ENCODE peak calls at places on chromosomes 7 and 10, in nine cellular contexts. B is vagina, U is GM23338, F is transverse colon, C is endothelial cell of umbilical vein, A is Panc1, E is HCT116, P is breast epithelium, W is SK-N-SH. Z is an unnamed sample.

GRCh38 chr10:70085975-70086613 is 33.4 kb downstream of the MACROH2A2 start:
- DNase-seq in B (no peak), U (no peak), F (no peak), C (no peak), A (no peak), E (no peak), P (no peak), W (no peak), Z (no peak)

GRCh38 chr7:34544621-34545020 is 113.4 kb upstream of the NPSR1 start:
- DNase-seq in B (no peak), U (no peak), F (no peak), C (no peak), A (no peak), E (no peak), P (no peak), W (no peak), Z (no peak)

GRCh38 chr7:134553976-134554375 is 5.1 kb downstream of the AKR1B15 start:
- DNase-seq in B (no peak), U (peak), F (no peak), C (no peak), A (no peak), E (no peak), P (no peak), W (no peak), Z (peak)

GRCh38 chr7:7769712-7770111 is 51.3 kb upstream of the RPA3 start:
- DNase-seq in B (no peak), U (no peak), F (no peak), C (no peak), A (no peak), E (no peak), P (no peak), W (no peak), Z (no peak)

GRCh38 chr7:138632384-138632783 is 68.8 kb downstream of the SVOPL start:
- DNase-seq in B (no peak), U (no peak), F (no peak), C (no peak), A (no peak), E (no peak), P (no peak), W (no peak), Z (no peak)

GRCh38 chr7:154255324-154255723 is 203.1 kb downstream of the DPP6 start:
- DNase-seq in B (no peak), U (no peak), F (no peak), C (no peak), A (no peak), E (no peak), P (no peak), W (peak), Z (no peak)

GRCh38 chr7:51062222-51062987 is 254.2 kb downstream of the COBL start:
- DNase-seq in B (no peak), U (no peak), F (no peak), C (no peak), A (no peak), E (no peak), P (no peak), W (no peak), Z (no peak)

GRCh38 chr10:113341138-113341537 is 211.7 kb upstream of the HABP2 start:
- DNase-seq in B (no peak), U (no peak), F (no peak), C (no peak), A (no peak), E (no peak), P (peak), W (no peak), Z (no peak)

GRCh38 chr10:94108200-94108599 is 114.5 kb downstream of the PLCE1 start:
- DNase-seq in B (no peak), U (no peak), F (no peak), C (no peak), A (no peak), E (no peak), P (no peak), W (no peak), Z (no peak)

GRCh38 chr10:86657396-86658011 is 3.2 kb downstream of the OPN4 start:
- DNase-seq in B (no peak), U (no peak), F (peak), C (no peak), A (no peak), E (no peak), P (no peak), W (peak), Z (no peak)

GRCh38 chr7:50372921-50373320 is 68.4 kb downstream of the IKZF1 start:
- DNase-seq in B (no peak), U (no peak), F (no peak), C (no peak), A (no peak), E (no peak), P (no peak), W (no peak), Z (no peak)

GRCh38 chr10:103847909-103848468 is 7.4 kb downstream of the SH3PXD2A start:
- DNase-seq in B (no peak), U (peak), F (no peak), C (no peak), A (no peak), E (peak), P (no peak), W (peak), Z (no peak)

GRCh38 chr7:29035044-29035740 is 77.1 kb upstream of the TRIL start:
- DNase-seq in B (no peak), U (no peak), F (no peak), C (peak), A (peak), E (peak), P (no peak), W (no peak), Z (no peak)

GRCh38 chr7:127803626-127804025 is 151.6 kb downstream of the SND1 start:
- DNase-seq in B (no peak), U (no peak), F (no peak), C (no peak), A (no peak), E (no peak), P (no peak), W (peak), Z (no peak)

GRCh38 chr7:76317782-76318487 is 15.5 kb downstream of the HSPB1 start:
- DNase-seq in B (no peak), U (peak), F (peak), C (peak), A (no peak), E (peak), P (peak), W (peak), Z (peak)

GRCh38 chr7:127392182-127392565 is 334 bp downstream of the ZNF800 start:
- DNase-seq in B (no peak), U (peak), F (peak), C (peak), A (no peak), E (no peak), P (peak), W (peak), Z (peak)

GRCh38 chr7:80581472-80581871 is 57.0 kb upstream of the CD36 start:
- DNase-seq in B (no peak), U (no peak), F (no peak), C (no peak), A (no peak), E (no peak), P (no peak), W (no peak), Z (no peak)

GRCh38 chr10:18861382-18861781 is 187.2 kb upstream of the MALRD1 start:
- DNase-seq in B (no peak), U (no peak), F (no peak), C (no peak), A (no peak), E (no peak), P (no peak), W (no peak), Z (no peak)

GRCh38 chr7:95863-96260 is 96.5 kb upstream of the FAM20C start:
- DNase-seq in B (no peak), U (no peak), F (no peak), C (no peak), A (no peak), E (no peak), P (no peak), W (no peak), Z (no peak)

GRCh38 chr7:73682745-73683055 is 553 bp downstream of the DNAJC30 start:
- DNase-seq in B (no peak), U (no peak), F (no peak), C (no peak), A (no peak), E (no peak), P (no peak), W (no peak), Z (no peak)

GRCh38 chr7:54877683-54878082 is 118.7 kb upstream of the SEC61G start:
- DNase-seq in B (no peak), U (peak), F (no peak), C (no peak), A (peak), E (peak), P (no peak), W (no peak), Z (no peak)

GRCh38 chr10:61896854-61897661 is 4.4 kb upstream of the ARID5B start:
- DNase-seq in B (no peak), U (peak), F (peak), C (peak), A (peak), E (peak), P (peak), W (peak), Z (peak)

GRCh38 chr7:11343136-11343535 is 369.5 kb downstream of the PHF14 start:
- DNase-seq in B (no peak), U (peak), F (no peak), C (no peak), A (no peak), E (no peak), P (no peak), W (no peak), Z (no peak)

GRCh38 chr7:84196007-84196551 is 1.5 kb upstream of the SEMA3A start:
- DNase-seq in B (no peak), U (peak), F (no peak), C (no peak), A (no peak), E (no peak), P (no peak), W (no peak), Z (no peak)

GRCh38 chr10:133168617-133169031 is 8.6 kb downstream of the KNDC1 start:
- DNase-seq in B (no peak), U (no peak), F (no peak), C (no peak), A (no peak), E (no peak), P (no peak), W (no peak), Z (no peak)

GRCh38 chr7:133282094-133282493 is 29.2 kb downstream of the EXOC4 start:
- DNase-seq in B (no peak), U (no peak), F (no peak), C (no peak), A (no peak), E (no peak), P (no peak), W (no peak), Z (no peak)

GRCh38 chr10:274866-275265 is 139.6 kb downstream of the ZMYND11 start:
- DNase-seq in B (no peak), U (no peak), F (no peak), C (no peak), A (no peak), E (no peak), P (no peak), W (no peak), Z (no peak)

DNA sequence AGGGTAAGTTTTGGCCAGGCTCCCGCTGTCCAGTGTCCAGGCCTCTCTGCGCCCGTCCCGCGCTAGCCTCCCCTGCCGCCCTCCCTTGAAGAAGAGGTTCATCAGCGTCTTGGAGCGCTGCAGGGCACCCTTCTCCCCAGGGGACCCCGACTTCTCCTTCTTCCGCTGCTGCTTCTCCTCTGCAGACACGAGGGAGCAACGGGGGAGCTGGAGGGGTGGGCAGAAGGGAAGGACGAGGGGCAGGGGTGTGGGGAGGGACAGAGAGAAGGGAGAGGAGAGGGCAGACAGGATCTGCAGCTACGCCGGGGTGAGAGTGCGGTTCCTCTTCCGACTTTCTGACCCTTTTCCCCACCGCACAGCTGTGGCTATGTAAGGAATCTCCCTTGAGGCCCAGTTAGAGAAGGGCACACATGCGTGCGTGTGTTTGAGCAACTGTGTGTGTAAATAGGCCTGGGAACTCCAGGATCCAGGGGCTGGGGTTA is 12.8 kb downstream of the PDZD7 start:
- DNase-seq in B (no peak), U (peak), F (no peak), C (no peak), A (no peak), E (no peak), P (no peak), W (no peak), Z (no peak)
- TF ChIP-seq POLR2AphosphoS5 in B (no peak), U (no peak), F (no peak), C (no peak), A (no peak), E (no peak), P (no peak), W (no peak), Z (no peak)

DNA sequence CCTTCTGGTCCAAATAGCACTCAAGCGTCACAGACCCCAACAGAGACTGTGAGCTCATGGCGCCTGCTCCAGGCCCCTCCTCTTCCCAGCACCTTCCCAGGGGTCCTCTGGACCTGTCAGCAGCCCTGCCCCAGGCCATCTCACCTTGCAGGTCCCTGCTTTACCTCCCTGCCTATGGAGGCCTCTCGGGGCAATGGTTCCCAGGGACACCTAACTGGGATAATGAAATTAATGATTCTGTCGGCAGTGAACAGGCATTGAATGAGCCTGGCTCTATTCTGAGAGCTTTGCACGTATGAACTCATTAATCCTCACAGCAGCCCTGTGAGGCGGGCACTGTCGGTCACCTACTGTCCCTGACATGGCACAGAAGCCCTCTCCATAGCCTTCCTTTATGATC is 22.9 kb downstream of the ADCYAP1R1 start:
- DNase-seq in B (no peak), U (no peak), F (no peak), C (no peak), A (no peak), E (no peak), P (no peak), W (no peak), Z (no peak)
- H3K27ac ChIP-seq in B (peak), U (no peak), F (no peak), C (no peak), A (no peak), E (no peak), P (no peak), W (no peak), Z (no peak)

GRCh38 chr10:44972874-44973306 is 5.7 kb downstream of the DEPP1 start:
- DNase-seq in B (no peak), U (no peak), F (no peak), C (peak), A (no peak), E (no peak), P (no peak), W (no peak), Z (no peak)
- TF ChIP-seq POLR2AphosphoS5 in B (no peak), U (no peak), F (no peak), C (no peak), A (no peak), E (no peak), P (peak), W (no peak), Z (no peak)

DNA sequence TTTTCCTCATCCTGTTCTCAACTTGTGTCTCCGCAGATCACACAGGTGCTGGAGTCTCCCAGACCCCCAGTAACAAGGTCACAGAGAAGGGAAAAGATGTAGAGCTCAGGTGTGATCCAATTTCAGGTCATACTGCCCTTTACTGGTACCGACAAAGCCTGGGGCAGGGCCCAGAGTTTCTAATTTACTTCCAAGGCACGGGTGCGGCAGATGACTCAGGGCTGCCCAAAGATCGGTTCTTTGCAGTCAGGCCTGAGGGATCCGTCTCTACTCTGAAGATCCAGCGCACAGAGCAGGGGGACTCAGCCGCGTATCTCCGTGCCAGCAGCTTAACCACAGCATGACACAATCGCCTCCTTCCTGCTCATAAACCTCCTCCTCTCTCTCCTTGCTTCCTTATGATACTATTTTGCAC is 126.7 kb upstream of the PRSS58 start:
- DNase-seq in B (no peak), U (no peak), F (no peak), C (no peak), A (no peak), E (no peak), P (no peak), W (no peak), Z (no peak)
- H3K27ac ChIP-seq in B (no peak), U (no peak), F (peak), C (no peak), A (no peak), E (no peak), P (no peak), W (no peak), Z (no peak)

DNA sequence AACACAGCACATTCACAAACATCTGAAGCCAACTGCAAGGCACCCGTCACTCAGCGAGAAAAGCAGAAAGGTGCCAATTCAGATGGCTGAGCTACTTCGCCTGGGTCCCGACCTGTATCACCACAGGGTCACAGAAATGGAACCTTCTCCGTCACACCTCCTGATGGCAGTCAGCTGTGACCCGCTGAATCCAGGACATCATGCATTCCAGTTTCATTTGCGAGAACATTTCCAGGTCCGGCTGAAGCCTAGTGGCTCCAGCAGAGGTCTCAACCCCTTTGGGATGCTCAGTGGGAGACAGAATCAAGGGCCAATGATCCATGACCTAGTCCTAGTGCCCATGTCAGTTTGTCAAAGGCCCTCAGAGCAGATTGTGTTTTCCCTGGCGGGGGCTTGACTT is 193.6 kb upstream of the KLF14 start:
- DNase-seq in B (no peak), U (no peak), F (no peak), C (no peak), A (no peak), E (no peak), P (no peak), W (no peak), Z (no peak)
- TF ChIP-seq POLR2AphosphoS5 in B (no peak), U (no peak), F (no peak), C (no peak), A (no peak), E (no peak), P (no peak), W (no peak), Z (no peak)

GRCh38 chr10:88949912-88950664 is 2.5 kb downstream of the ACTA2 start:
- DNase-seq in B (no peak), U (no peak), F (no peak), C (peak), A (no peak), E (no peak), P (no peak), W (no peak), Z (no peak)

GRCh38 chr10:88952647-88953111 is at the start of gene ACTA2:
- DNase-seq in B (no peak), U (no peak), F (peak), C (no peak), A (no peak), E (no peak), P (peak), W (peak), Z (peak)

GRCh38 chr10:88946965-88947590 is 5.5 kb downstream of the ACTA2 start:
- DNase-seq in B (no peak), U (no peak), F (no peak), C (no peak), A (no peak), E (no peak), P (no peak), W (no peak), Z (no peak)

GRCh38 chr10:88946200-88946599 is 6.4 kb downstream of the ACTA2 start:
- DNase-seq in B (no peak), U (no peak), F (no peak), C (no peak), A (no peak), E (no peak), P (no peak), W (no peak), Z (no peak)

GRCh38 chr10:88949051-88949450 is 3.5 kb downstream of the ACTA2 start:
- DNase-seq in B (no peak), U (no peak), F (no peak), C (no peak), A (no peak), E (no peak), P (no peak), W (no peak), Z (no peak)
- H3K27ac ChIP-seq in B (peak), U (no peak), F (peak), C (no peak), A (no peak), E (no peak), P (peak), W (peak), Z (peak)

GRCh38 chr10:69051303-69051702 is 36.6 kb upstream of the SRGN start:
- DNase-seq in B (no peak), U (no peak), F (peak), C (peak), A (no peak), E (no peak), P (no peak), W (no peak), Z (no peak)
- TF ChIP-seq POLR2AphosphoS5 in B (no peak), U (no peak), F (no peak), C (no peak), A (no peak), E (no peak), P (no peak), W (no peak), Z (no peak)

DNA sequence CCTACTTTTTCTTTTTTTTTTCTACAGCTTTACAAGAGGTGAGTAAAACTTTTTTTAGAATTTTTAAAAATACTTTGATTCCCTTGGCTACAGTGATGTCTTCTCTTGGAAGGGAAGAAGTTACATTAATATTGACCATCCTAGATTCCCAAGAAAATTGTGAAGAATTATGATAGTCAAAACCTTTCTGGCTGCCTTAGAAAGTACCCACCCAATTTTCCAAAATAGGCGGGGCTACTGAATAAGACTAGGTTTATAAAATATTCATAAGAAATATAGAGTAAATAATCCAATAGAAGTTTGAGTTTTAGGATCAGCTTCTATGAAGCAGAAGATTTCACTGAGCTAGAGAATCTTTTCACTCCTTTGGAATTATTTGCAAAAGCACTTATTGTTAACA is 3.0 kb downstream of the COL1A2 start:
- DNase-seq in B (no peak), U (no peak), F (no peak), C (no peak), A (no peak), E (no peak), P (no peak), W (no peak), Z (no peak)
- H3K27ac ChIP-seq in B (peak), U (no peak), F (peak), C (no peak), A (no peak), E (no peak), P (no peak), W (no peak), Z (no peak)

GRCh38 chr7:25663877-25664276 is 435.6 kb upstream of the NPVF start:
- DNase-seq in B (no peak), U (no peak), F (no peak), C (no peak), A (no peak), E (no peak), P (no peak), W (no peak), Z (no peak)

GRCh38 chr7:25665903-25666670 is 437.8 kb upstream of the NPVF start:
- DNase-seq in B (no peak), U (no peak), F (no peak), C (no peak), A (no peak), E (no peak), P (peak), W (no peak), Z (no peak)

GRCh38 chr7:25664593-25664992 is 436.3 kb upstream of the NPVF start:
- DNase-seq in B (no peak), U (no peak), F (no peak), C (no peak), A (no peak), E (no peak), P (no peak), W (no peak), Z (no peak)

GRCh38 chr7:25666671-25667060 is 438.4 kb upstream of the NPVF start:
- DNase-seq in B (no peak), U (no peak), F (no peak), C (no peak), A (no peak), E (no peak), P (no peak), W (no peak), Z (no peak)

GRCh38 chr7:25665346-25665745 is 437.1 kb upstream of the NPVF start:
- DNase-seq in B (no peak), U (no peak), F (peak), C (no peak), A (no peak), E (no peak), P (peak), W (no peak), Z (no peak)
- TF ChIP-seq POLR2AphosphoS5 in B (peak), U (no peak), F (peak), C (no peak), A (no peak), E (no peak), P (no peak), W (no peak), Z (peak)

Z was measured in stomach.